ENCODE peak calls at places on chromosomes 6 and 20, in ten cellular contexts. P is activated CD8-positive, alpha-beta memory T cell treated with anti-CD3 and anti-CD28 coated beads, Interleukin-2, amount 50 U/mL, for 48 hours; T is stimulated activated CD8-positive, alpha-beta memory T cell treated with anti-CD3 and anti-CD28 coated beads, Interleukin-7, amount 100 ng/mL, for 1 hour; Y is Panc1; Q is left lung; L is AG08396; J is activated T-cell treated with anti-CD3 and anti-CD28 coated beads, Interleukin-2, amount 50 U/mL, for 24 hours; D is stimulated activated naive B cell treated with anti-CD40 and anti-IgM and Interleukin-4, amounts not matched to agents 10 μg/mL and 1 μg/mL and 100 μg/mL, for 72 hours; Z is AG10803; W is astrocyte of the spinal cord. X is an unnamed sample.

GRCh38 chr6:4225207-4225872 is 90.0 kb upstream of the ECI2 start:
- DNase-seq in P (no peak), T (no peak), Y (no peak), Q (no peak), L (no peak), J (no peak), D (no peak), Z (peak; percentile 21), W (peak; percentile 23), X (no peak)

GRCh38 chr6:14123331-14124105 is 5.9 kb downstream of the CD83 start:
- DNase-seq in P (no peak), T (no peak), Y (no peak), Q (no peak), L (peak; percentile 21), J (no peak), D (no peak), Z (no peak), W (no peak), X (no peak)

GRCh38 chr6:106084106-106084963 is 1.8 kb upstream of the PRDM1 start:
- DNase-seq in P (no peak), T (no peak), Y (no peak), Q (no peak), L (peak; percentile 57), J (no peak), D (peak; percentile 42), Z (peak; percentile 94), W (peak; percentile 86), X (peak; percentile 89)

GRCh38 chr6:23505021-23505420 is 621.0 kb upstream of the NRSN1 start:
- DNase-seq in P (no peak), T (no peak), Y (no peak), Q (no peak), L (no peak), J (no peak), D (no peak), Z (peak; percentile 44), W (no peak), X (no peak)

GRCh38 chr20:24579016-24579415 is 109.6 kb downstream of the SYNDIG1 start:
- DNase-seq in P (no peak), T (no peak), Y (no peak), Q (no peak), L (no peak), J (no peak), D (no peak), Z (no peak), W (no peak), X (no peak)

GRCh38 chr20:14599613-14600012 is 262.2 kb upstream of the FLRT3 start:
- DNase-seq in P (no peak), T (no peak), Y (no peak), Q (no peak), L (no peak), J (no peak), D (no peak), Z (no peak), W (no peak), X (no peak)

GRCh38 chr20:23679448-23680092 is 9.3 kb downstream of the CST4 start:
- DNase-seq in P (no peak), T (no peak), Y (no peak), Q (no peak), L (no peak), J (no peak), D (no peak), Z (no peak), W (no peak), X (no peak)

GRCh38 chr6:108686896-108687295 is 126.2 kb downstream of the FOXO3 start:
- DNase-seq in P (no peak), T (no peak), Y (no peak), Q (no peak), L (no peak), J (no peak), D (no peak), Z (no peak), W (no peak), X (no peak)

GRCh38 chr6:62328607-62329006 is 42.6 kb upstream of the KHDRBS2 start:
- DNase-seq in P (no peak), T (no peak), Y (no peak), Q (no peak), L (no peak), J (no peak), D (no peak), Z (no peak), W (no peak), X (no peak)

GRCh38 chr20:63434599-63435378 is 37.7 kb downstream of the KCNQ2 start:
- DNase-seq in P (peak; percentile 89), T (peak; percentile 42), Y (peak; percentile 77), Q (no peak), L (peak; percentile 84), J (peak; percentile 83), D (peak; percentile 63), Z (peak; percentile 62), W (peak; percentile 13), X (peak; percentile 19)

GRCh38 chr6:68760486-68760885 is 125.4 kb downstream of the ADGRB3 start:
- DNase-seq in P (no peak), T (no peak), Y (no peak), Q (no peak), L (no peak), J (no peak), D (no peak), Z (no peak), W (no peak), X (no peak)

GRCh38 chr20:63394069-63394468 is 32.9 kb upstream of the CHRNA4 start:
- DNase-seq in P (no peak), T (no peak), Y (no peak), Q (peak; percentile 62), L (no peak), J (no peak), D (no peak), Z (no peak), W (no peak), X (no peak)

GRCh38 chr6:145483191-145483996 is 251.9 kb downstream of the EPM2A start:
- DNase-seq in P (no peak), T (no peak), Y (peak; percentile 87), Q (no peak), L (no peak), J (no peak), D (no peak), Z (no peak), W (peak; percentile 49), X (no peak)

GRCh38 chr6:94953867-94954631 is 623.3 kb upstream of the MANEA start:
- DNase-seq in P (no peak), T (no peak), Y (no peak), Q (no peak), L (no peak), J (no peak), D (no peak), Z (no peak), W (no peak), X (no peak)

GRCh38 chr6:48111143-48111506 is at the start of gene PTCHD4:
- DNase-seq in P (no peak), T (no peak), Y (no peak), Q (no peak), L (peak; percentile 33), J (no peak), D (no peak), Z (peak; percentile 33), W (peak; percentile 77), X (peak; percentile 93)

GRCh38 chr6:8539446-8539845 is 104.1 kb upstream of the SLC35B3 start:
- DNase-seq in P (no peak), T (no peak), Y (no peak), Q (no peak), L (peak; percentile 2), J (no peak), D (no peak), Z (peak; percentile 2), W (peak; percentile 25), X (no peak)

GRCh38 chr20:34536798-34537394 is 20.7 kb downstream of the DYNLRB1 start:
- DNase-seq in P (peak; percentile 69), T (no peak), Y (no peak), Q (peak; percentile 83), L (no peak), J (peak; percentile 58), D (no peak), Z (peak; percentile 39), W (no peak), X (no peak)

GRCh38 chr6:61809004-61809595 is 476.9 kb downstream of the KHDRBS2 start:
- DNase-seq in P (no peak), T (no peak), Y (peak; percentile 43), Q (no peak), L (peak; percentile 1), J (no peak), D (no peak), Z (peak; percentile 1), W (no peak), X (peak; percentile 0)

GRCh38 chr20:46814366-46815232 is 80.0 kb upstream of the EYA2 start:
- DNase-seq in P (no peak), T (no peak), Y (peak; percentile 57), Q (no peak), L (peak; percentile 89), J (no peak), D (no peak), Z (peak; percentile 62), W (peak; percentile 86), X (peak; percentile 88)

GRCh38 chr6:4280721-4281120 is 145.3 kb upstream of the ECI2 start:
- DNase-seq in P (no peak), T (no peak), Y (no peak), Q (no peak), L (peak; percentile 81), J (no peak), D (no peak), Z (peak; percentile 85), W (peak; percentile 78), X (peak; percentile 28)

GRCh38 chr20:61756446-61756845 is 309.2 kb downstream of the TAF4 start:
- DNase-seq in P (no peak), T (no peak), Y (no peak), Q (peak; percentile 24), L (no peak), J (no peak), D (no peak), Z (no peak), W (no peak), X (no peak)

GRCh38 chr6:129186988-129187387 is 304.1 kb downstream of the LAMA2 start:
- DNase-seq in P (no peak), T (no peak), Y (no peak), Q (no peak), L (peak; percentile 35), J (no peak), D (no peak), Z (peak; percentile 89), W (peak; percentile 80), X (peak; percentile 95)

GRCh38 chr6:18308070-18308735 is 43.9 kb upstream of the DEK start:
- DNase-seq in P (no peak), T (no peak), Y (no peak), Q (no peak), L (peak; percentile 52), J (no peak), D (no peak), Z (peak; percentile 92), W (peak; percentile 58), X (peak; percentile 36)

GRCh38 chr20:59806578-59806975 is 126.9 kb downstream of the SYCP2 start:
- DNase-seq in P (peak; percentile 8), T (no peak), Y (no peak), Q (no peak), L (no peak), J (no peak), D (no peak), Z (no peak), W (no peak), X (no peak)

GRCh38 chr6:37393530-37393929 is 39.5 kb upstream of the CMTR1 start:
- DNase-seq in P (no peak), T (no peak), Y (no peak), Q (no peak), L (no peak), J (no peak), D (no peak), Z (no peak), W (no peak), X (no peak)

GRCh38 chr6:154995241-154996162 is at the start of gene TIAM2:
- DNase-seq in P (peak; percentile 75), T (no peak), Y (no peak), Q (peak; percentile 80), L (peak; percentile 75), J (peak; percentile 65), D (peak; percentile 4), Z (peak; percentile 20), W (peak; percentile 24), X (peak; percentile 19)

GRCh38 chr20:8476023-8476422 is 344.0 kb downstream of the PLCB1 start:
- DNase-seq in P (no peak), T (no peak), Y (no peak), Q (no peak), L (no peak), J (no peak), D (no peak), Z (no peak), W (no peak), X (no peak)

GRCh38 chr20:50296450-50297375 is 106.1 kb downstream of the CEBPB start:
- DNase-seq in P (no peak), T (no peak), Y (no peak), Q (no peak), L (no peak), J (no peak), D (no peak), Z (peak; percentile 65), W (no peak), X (no peak)